ENCODE peak calls at places on chromosome 18, in seven cellular contexts. One of them, this sample, is unnamed.
A peak's percentile ranks its signal among the peaks of the same experiment; 100 is the strongest.

GRCh38 chr18:9101730-9102390 is 639 bp upstream of the NDUFV2 start:
- DNase-seq in ACHN: peak; percentile 70
- DNase-seq in SK-MEL-5: peak; percentile 48
- DNase-seq in activated naive CD4-positive, alpha-beta T cell treated with Interleukin-2 at 50 U/mL for 16 hours: no peak
- DNase-seq in fibroblast of villous mesenchyme: peak; percentile 69
- DNase-seq in CD4-positive, alpha-beta memory T cell: peak; percentile 72
- DNase-seq in amniotic stem cell: no peak
- DNase-seq in this sample: peak; percentile 46

GRCh38 chr18:59141294-59142068 is 1.8 kb downstream of the SEC11C start:
- DNase-seq in ACHN: no peak
- DNase-seq in SK-MEL-5: peak; percentile 70
- DNase-seq in activated naive CD4-positive, alpha-beta T cell treated with Interleukin-2 at 50 U/mL for 16 hours: no peak
- DNase-seq in fibroblast of villous mesenchyme: no peak
- DNase-seq in CD4-positive, alpha-beta memory T cell: peak; percentile 11
- DNase-seq in amniotic stem cell: no peak
- DNase-seq in this sample: no peak

GRCh38 chr18:48293954-48294893 is 115.0 kb downstream of the ZBTB7C start:
- DNase-seq in ACHN: no peak
- DNase-seq in SK-MEL-5: no peak
- DNase-seq in activated naive CD4-positive, alpha-beta T cell treated with Interleukin-2 at 50 U/mL for 16 hours: no peak
- DNase-seq in fibroblast of villous mesenchyme: no peak
- DNase-seq in CD4-positive, alpha-beta memory T cell: no peak
- DNase-seq in amniotic stem cell: no peak
- DNase-seq in this sample: no peak

GRCh38 chr18:48607049-48607984 is 68.5 kb downstream of the CTIF start:
- DNase-seq in ACHN: peak; percentile 91
- DNase-seq in SK-MEL-5: no peak
- DNase-seq in activated naive CD4-positive, alpha-beta T cell treated with Interleukin-2 at 50 U/mL for 16 hours: no peak
- DNase-seq in fibroblast of villous mesenchyme: peak; percentile 86
- DNase-seq in CD4-positive, alpha-beta memory T cell: no peak
- DNase-seq in amniotic stem cell: peak; percentile 75
- DNase-seq in this sample: peak; percentile 90

GRCh38 chr18:61896767-61897166 is 4.0 kb upstream of the RNF152 start:
- DNase-seq in ACHN: no peak
- DNase-seq in SK-MEL-5: no peak
- DNase-seq in activated naive CD4-positive, alpha-beta T cell treated with Interleukin-2 at 50 U/mL for 16 hours: no peak
- DNase-seq in fibroblast of villous mesenchyme: peak; percentile 98
- DNase-seq in CD4-positive, alpha-beta memory T cell: no peak
- DNase-seq in amniotic stem cell: no peak
- DNase-seq in this sample: peak; percentile 14

GRCh38 chr18:57708288-57708687 is 86.7 kb upstream of the NARS1 start:
- DNase-seq in ACHN: no peak
- DNase-seq in SK-MEL-5: no peak
- DNase-seq in activated naive CD4-positive, alpha-beta T cell treated with Interleukin-2 at 50 U/mL for 16 hours: no peak
- DNase-seq in fibroblast of villous mesenchyme: no peak
- DNase-seq in CD4-positive, alpha-beta memory T cell: no peak
- DNase-seq in amniotic stem cell: no peak
- DNase-seq in this sample: no peak

GRCh38 chr18:59659486-59660187 is 37.6 kb downstream of the CCBE1 start:
- DNase-seq in ACHN: no peak
- DNase-seq in SK-MEL-5: no peak
- DNase-seq in activated naive CD4-positive, alpha-beta T cell treated with Interleukin-2 at 50 U/mL for 16 hours: no peak
- DNase-seq in fibroblast of villous mesenchyme: no peak
- DNase-seq in CD4-positive, alpha-beta memory T cell: no peak
- DNase-seq in amniotic stem cell: no peak
- DNase-seq in this sample: peak; percentile 49

GRCh38 chr18:25245299-25245698 is 106.7 kb downstream of the ZNF521 start:
- DNase-seq in ACHN: no peak
- DNase-seq in SK-MEL-5: no peak
- DNase-seq in activated naive CD4-positive, alpha-beta T cell treated with Interleukin-2 at 50 U/mL for 16 hours: no peak
- DNase-seq in fibroblast of villous mesenchyme: no peak
- DNase-seq in CD4-positive, alpha-beta memory T cell: no peak
- DNase-seq in amniotic stem cell: no peak
- DNase-seq in this sample: no peak

GRCh38 chr18:63963610-63964256 is 6.1 kb upstream of the SERPINB8 start:
- DNase-seq in ACHN: peak; percentile 68
- DNase-seq in SK-MEL-5: peak; percentile 69
- DNase-seq in activated naive CD4-positive, alpha-beta T cell treated with Interleukin-2 at 50 U/mL for 16 hours: peak; percentile 38
- DNase-seq in fibroblast of villous mesenchyme: peak; percentile 76
- DNase-seq in CD4-positive, alpha-beta memory T cell: peak; percentile 61
- DNase-seq in amniotic stem cell: peak; percentile 53
- DNase-seq in this sample: peak; percentile 52

GRCh38 chr18:5729983-5730699 is 165.2 kb downstream of the TMEM200C start:
- DNase-seq in ACHN: no peak
- DNase-seq in SK-MEL-5: no peak
- DNase-seq in activated naive CD4-positive, alpha-beta T cell treated with Interleukin-2 at 50 U/mL for 16 hours: no peak
- DNase-seq in fibroblast of villous mesenchyme: no peak
- DNase-seq in CD4-positive, alpha-beta memory T cell: no peak
- DNase-seq in amniotic stem cell: no peak
- DNase-seq in this sample: no peak

GRCh38 chr18:73235921-73236320 is 368.1 kb upstream of the NETO1 start:
- DNase-seq in ACHN: no peak
- DNase-seq in SK-MEL-5: no peak
- DNase-seq in activated naive CD4-positive, alpha-beta T cell treated with Interleukin-2 at 50 U/mL for 16 hours: no peak
- DNase-seq in fibroblast of villous mesenchyme: no peak
- DNase-seq in CD4-positive, alpha-beta memory T cell: no peak
- DNase-seq in amniotic stem cell: no peak
- DNase-seq in this sample: no peak

GRCh38 chr18:68735498-68736343 is 20.8 kb upstream of the TMX3 start:
- DNase-seq in ACHN: peak; percentile 51
- DNase-seq in SK-MEL-5: peak; percentile 61
- DNase-seq in activated naive CD4-positive, alpha-beta T cell treated with Interleukin-2 at 50 U/mL for 16 hours: no peak
- DNase-seq in fibroblast of villous mesenchyme: peak; percentile 75
- DNase-seq in CD4-positive, alpha-beta memory T cell: peak; percentile 32
- DNase-seq in amniotic stem cell: no peak
- DNase-seq in this sample: peak; percentile 82

GRCh38 chr18:29780814-29781213 is 1261.7 kb downstream of the DSC3 start:
- DNase-seq in ACHN: no peak
- DNase-seq in SK-MEL-5: no peak
- DNase-seq in activated naive CD4-positive, alpha-beta T cell treated with Interleukin-2 at 50 U/mL for 16 hours: no peak
- DNase-seq in fibroblast of villous mesenchyme: no peak
- DNase-seq in CD4-positive, alpha-beta memory T cell: no peak
- DNase-seq in amniotic stem cell: no peak
- DNase-seq in this sample: no peak

GRCh38 chr18:53458944-53459580 is 765.4 kb downstream of the MBD2 start:
- DNase-seq in ACHN: no peak
- DNase-seq in SK-MEL-5: no peak
- DNase-seq in activated naive CD4-positive, alpha-beta T cell treated with Interleukin-2 at 50 U/mL for 16 hours: no peak
- DNase-seq in fibroblast of villous mesenchyme: no peak
- DNase-seq in CD4-positive, alpha-beta memory T cell: no peak
- DNase-seq in amniotic stem cell: no peak
- DNase-seq in this sample: no peak

GRCh38 chr18:78728301-78729098 is 251.1 kb upstream of the SALL3 start:
- DNase-seq in ACHN: no peak
- DNase-seq in SK-MEL-5: no peak
- DNase-seq in activated naive CD4-positive, alpha-beta T cell treated with Interleukin-2 at 50 U/mL for 16 hours: no peak
- DNase-seq in fibroblast of villous mesenchyme: no peak
- DNase-seq in CD4-positive, alpha-beta memory T cell: no peak
- DNase-seq in amniotic stem cell: no peak
- DNase-seq in this sample: no peak

GRCh38 chr18:76452357-76452756 is 42.7 kb downstream of the ZNF516 start:
- DNase-seq in ACHN: no peak
- DNase-seq in SK-MEL-5: no peak
- DNase-seq in activated naive CD4-positive, alpha-beta T cell treated with Interleukin-2 at 50 U/mL for 16 hours: no peak
- DNase-seq in fibroblast of villous mesenchyme: no peak
- DNase-seq in CD4-positive, alpha-beta memory T cell: no peak
- DNase-seq in amniotic stem cell: peak; percentile 30
- DNase-seq in this sample: no peak

This sample was measured in AG08395.